ENCODE peak calls at places on chromosome 12, in five cellular contexts. S, I, D, U and B are unnamed samples.

GRCh38 chr12:121980211-121980891 is 41.3 kb upstream of the BCL7A start:
- DNase-seq in S (no peak), I (no peak), D (no peak), U (no peak), B (no peak)

GRCh38 chr12:1429980-1430379 is 164.4 kb downstream of the FBXL14 start:
- DNase-seq in S (no peak), I (no peak), D (no peak), U (peak; percentile 20), B (peak; percentile 2)

GRCh38 chr12:76533331-76533730 is 26.2 kb downstream of the OSBPL8 start:
- DNase-seq in S (no peak), I (no peak), D (no peak), U (no peak), B (no peak)

GRCh38 chr12:779745-780734 is 27.7 kb downstream of the WNK1 start:
- DNase-seq in S (no peak), I (no peak), D (no peak), U (peak; percentile 7), B (no peak)

GRCh38 chr12:65685514-65685913 is 138.8 kb upstream of the HMGA2 start:
- DNase-seq in S (peak; percentile 64), I (no peak), D (no peak), U (no peak), B (no peak)

GRCh38 chr12:10388611-10389010 is 1.2 kb downstream of the KLRK1 start:
- DNase-seq in S (no peak), I (no peak), D (no peak), U (no peak), B (no peak)

GRCh38 chr12:107352347-107353081 is 259.2 kb upstream of the CRY1 start:
- DNase-seq in S (no peak), I (no peak), D (no peak), U (no peak), B (no peak)

GRCh38 chr12:105705765-105706164 is 375.3 kb downstream of the C12orf75 start:
- DNase-seq in S (peak; percentile 81), I (no peak), D (peak; percentile 46), U (peak; percentile 37), B (no peak)

GRCh38 chr12:49369723-49370145 is 2.5 kb downstream of the SPATS2 start:
- DNase-seq in S (peak; percentile 73), I (peak; percentile 25), D (peak; percentile 27), U (no peak), B (no peak)

GRCh38 chr12:74890237-74890599 is 319.4 kb downstream of the KCNC2 start:
- DNase-seq in S (peak; percentile 8), I (no peak), D (no peak), U (peak; percentile 53), B (no peak)

GRCh38 chr12:75455839-75456238 is 24.7 kb upstream of the GLIPR1 start:
- DNase-seq in S (no peak), I (no peak), D (no peak), U (no peak), B (no peak)

GRCh38 chr12:11815397-11815796 is 165.9 kb downstream of the ETV6 start:
- DNase-seq in S (no peak), I (no peak), D (no peak), U (no peak), B (no peak)

GRCh38 chr12:53624453-53624852 is 1.7 kb downstream of the ATF7 start:
- DNase-seq in S (no peak), I (no peak), D (no peak), U (peak; percentile 26), B (no peak)

GRCh38 chr12:94954029-94954685 is 49.3 kb downstream of the NDUFA12 start:
- DNase-seq in S (no peak), I (no peak), D (no peak), U (no peak), B (no peak)

GRCh38 chr12:130998136-130998535 is 44.4 kb downstream of the ADGRD1 start:
- DNase-seq in S (no peak), I (no peak), D (no peak), U (no peak), B (no peak)

GRCh38 chr12:49219417-49220026 is 30.6 kb upstream of the TUBA1A start:
- DNase-seq in S (no peak), I (no peak), D (no peak), U (no peak), B (no peak)

GRCh38 chr12:43841253-43841652 is 5.4 kb downstream of the TMEM117 start:
- DNase-seq in S (no peak), I (no peak), D (no peak), U (no peak), B (no peak)

GRCh38 chr12:3490848-3491382 is at the start of gene PRMT8:
- DNase-seq in S (peak; percentile 81), I (no peak), D (no peak), U (no peak), B (no peak)

GRCh38 chr12:10705655-10706054 is 17.5 kb downstream of the YBX3 start:
- DNase-seq in S (no peak), I (no peak), D (no peak), U (no peak), B (no peak)

GRCh38 chr12:109730306-109731145 is 16.9 kb downstream of the FAM222A start:
- DNase-seq in S (no peak), I (peak; percentile 5), D (no peak), U (no peak), B (no peak)

GRCh38 chr12:132597333-132598283 is 12.8 kb downstream of the LRCOL1 start:
- DNase-seq in S (peak; percentile 73), I (no peak), D (peak; percentile 52), U (no peak), B (no peak)

GRCh38 chr12:45247589-45247988 is 31.7 kb downstream of the ANO6 start:
- DNase-seq in S (no peak), I (no peak), D (no peak), U (no peak), B (no peak)

DNA sequence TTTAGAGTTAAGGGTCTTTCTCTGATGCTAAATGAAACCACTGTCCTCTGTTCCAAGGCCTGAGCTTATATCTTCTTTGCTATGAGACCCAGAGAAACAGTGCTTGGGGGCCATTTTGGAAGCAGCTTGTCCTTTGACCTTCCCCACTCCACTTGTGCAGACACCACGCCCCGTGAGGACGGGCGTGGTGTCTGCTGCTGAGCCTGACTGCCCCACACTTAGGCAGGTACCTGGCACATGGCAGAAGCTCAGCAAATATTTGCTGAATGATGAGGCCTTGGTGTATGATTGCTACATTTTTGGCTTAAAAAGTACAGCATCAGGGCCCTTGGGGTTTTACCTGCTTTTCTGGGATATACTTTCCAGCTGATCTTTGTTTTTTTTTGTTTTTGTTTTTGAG is 69.9 kb downstream of the RASSF3 start:
- DNase-seq in S (no peak), I (no peak), D (no peak), U (no peak), B (no peak)
- H3K4me3 ChIP-seq in S (no peak overlapping the region), I (peak overlapping the region; percentile 36), D (no peak overlapping the region), U (no peak overlapping the region), B (peak overlapping the region; percentile 58)

GRCh38 chr12:21502164-21502496 is 541 bp downstream of the GOLT1B start:
- DNase-seq in S (no peak), I (no peak), D (no peak), U (no peak), B (peak; percentile 4)

GRCh38 chr12:21500786-21501257 is 613 bp downstream of the RECQL start:
- DNase-seq in S (no peak), I (no peak), D (no peak), U (no peak), B (no peak)

GRCh38 chr12:21501258-21502163 is at the start of the genes GOLT1B and RECQL:
- DNase-seq in S (peak; percentile 98), I (peak; percentile 91), D (peak; percentile 90), U (peak; percentile 96), B (peak; percentile 89)

GRCh38 chr12:21502872-21503271 is 1.3 kb downstream of the GOLT1B start:
- DNase-seq in S (peak; percentile 8), I (no peak), D (no peak), U (no peak), B (no peak)

GRCh38 chr12:21499765-21500164 is 1.7 kb downstream of the RECQL start:
- DNase-seq in S (no peak), I (no peak), D (no peak), U (no peak), B (no peak)
- H3K4me3 ChIP-seq in S (peak overlapping the region; percentile 73), I (peak overlapping the region; percentile 94), D (no peak overlapping the region), U (peak overlapping the region; percentile 80), B (peak overlapping the region; percentile 93)

GRCh38 chr12:6450869-6451347 is 934 bp upstream of the TAPBPL start:
- DNase-seq in S (peak; percentile 49), I (no peak), D (peak; percentile 58), U (no peak), B (no peak)

GRCh38 chr12:6452245-6452731 is 446 bp downstream of the TAPBPL start:
- DNase-seq in S (no peak), I (no peak), D (no peak), U (no peak), B (no peak)

GRCh38 chr12:6452908-6453630 is 1.2 kb downstream of the TAPBPL start:
- DNase-seq in S (no peak), I (peak; percentile 39), D (no peak), U (no peak), B (no peak)

GRCh38 chr12:6451348-6452244 is at the start of gene TAPBPL:
- DNase-seq in S (peak; percentile 73), I (peak; percentile 86), D (peak; percentile 83), U (no peak), B (peak; percentile 55)

DNA sequence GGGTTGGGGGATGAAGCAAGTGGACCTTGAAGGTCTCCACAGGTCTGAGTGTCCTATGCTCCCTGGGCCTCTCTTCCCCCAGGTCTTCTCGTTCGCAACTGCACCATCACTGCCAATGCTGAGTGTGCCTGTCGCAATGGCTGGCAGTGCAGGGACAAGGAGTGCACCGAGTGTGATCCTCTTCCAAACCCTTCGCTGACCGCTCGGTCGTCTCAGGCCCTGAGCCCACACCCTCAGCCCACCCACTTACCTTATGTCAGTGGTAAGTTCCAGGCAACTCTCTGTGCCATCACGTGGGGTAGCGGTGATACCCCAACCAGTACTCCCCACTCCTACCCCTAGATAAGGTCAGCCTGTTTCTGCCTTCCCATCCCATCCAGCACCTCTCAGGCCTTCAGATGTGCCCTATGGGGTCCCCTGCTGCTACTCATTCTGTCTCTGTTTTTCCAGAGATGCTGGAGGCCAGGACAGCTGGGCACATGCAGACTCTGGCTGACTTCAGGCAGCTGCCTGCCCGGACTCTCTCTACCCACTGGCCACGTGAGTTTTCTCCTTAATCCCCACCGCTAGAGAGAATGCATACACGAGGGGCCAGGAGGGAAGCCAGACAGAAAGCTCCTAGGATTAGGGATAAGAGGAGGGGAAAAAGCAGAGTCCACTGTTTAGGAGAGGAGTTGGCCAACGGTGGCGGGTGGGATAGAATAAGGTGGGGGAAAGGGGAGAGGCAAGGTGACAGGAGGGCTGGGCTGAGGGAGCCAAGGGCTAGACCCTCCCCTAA is 1.6 kb upstream of the TAPBPL start:
- DNase-seq in S (no peak), I (no peak), D (no peak), U (no peak), B (no peak)
- H3K4me3 ChIP-seq in S (peak overlapping the region; percentile 44), I (peak overlapping the region; percentile 90), D (peak overlapping the region; percentile 80), U (peak overlapping the region; percentile 73), B (peak overlapping the region; percentile 75)

DNA sequence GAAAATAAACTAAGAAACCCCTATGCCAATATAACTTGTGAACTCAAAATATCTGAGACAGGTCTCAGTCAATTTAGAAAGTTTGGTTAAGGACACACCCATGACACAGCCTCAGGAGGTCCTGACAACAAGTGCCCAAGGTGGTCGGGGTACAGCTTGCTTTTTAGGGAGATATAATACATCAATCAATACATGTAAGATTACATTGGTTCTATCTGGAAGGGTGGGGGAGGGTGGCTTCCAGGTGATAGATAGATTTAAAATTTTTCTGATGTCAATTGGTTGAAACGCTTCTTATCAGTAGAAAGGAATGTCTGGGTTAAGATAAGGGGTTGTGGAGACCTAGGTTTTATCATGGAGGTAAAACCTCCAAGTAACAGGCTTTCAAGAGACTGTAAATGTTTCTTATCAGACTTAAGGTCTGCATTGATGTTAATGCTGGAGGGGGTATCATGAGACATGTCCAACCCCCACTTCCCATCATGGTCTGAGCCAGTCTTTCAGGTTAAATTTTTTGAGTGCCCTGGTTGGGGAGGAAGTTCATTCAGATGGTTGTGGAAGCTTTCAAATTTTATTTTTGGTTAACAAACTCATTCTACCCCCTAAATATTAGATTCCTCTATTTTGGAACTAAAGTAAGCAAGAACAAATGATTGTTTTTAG is 82.0 kb upstream of the RASSF8 start:
- DNase-seq in S (no peak), I (no peak), D (no peak), U (no peak), B (no peak)
- H3K4me3 ChIP-seq in S (no peak overlapping the region), I (no peak overlapping the region), D (no peak overlapping the region), U (no peak overlapping the region), B (no peak overlapping the region)